ENCODE peak calls at places on chromosomes 16 and 17, in four cellular contexts. T, Z, D and E are unnamed samples.

GRCh38 chr16:30615358-30616076 is 5.3 kb upstream of the ZNF689 start:
- DNase-seq in T (peak), Z (peak), D (peak), E (peak)

GRCh38 chr16:8581923-8582580 is 8.3 kb downstream of the TMEM114 start:
- DNase-seq in T (no peak), Z (no peak), D (no peak), E (no peak)

GRCh38 chr16:22071352-22071923 is 20.9 kb upstream of the VWA3A start:
- DNase-seq in T (no peak), Z (no peak), D (no peak), E (no peak)

GRCh38 chr16:58187092-58187491 is 10.8 kb downstream of the CSNK2A2 start:
- DNase-seq in T (no peak), Z (no peak), D (no peak), E (no peak)

GRCh38 chr16:12685806-12686205 is 117.9 kb downstream of the CPPED1 start:
- DNase-seq in T (no peak), Z (no peak), D (no peak), E (no peak)

GRCh38 chr16:19700319-19700781 is 17.7 kb downstream of the KNOP1 start:
- DNase-seq in T (no peak), Z (no peak), D (peak), E (no peak)

GRCh38 chr16:1771072-1771863 is at the start of gene NME3:
- DNase-seq in T (peak), Z (peak), D (peak), E (peak)

GRCh38 chr17:82933006-82933310 is 93.1 kb upstream of the ZNF750 start:
- DNase-seq in T (no peak), Z (peak), D (no peak), E (no peak)

GRCh38 chr17:45931677-45932076 is 37.3 kb downstream of the MAPT start:
- DNase-seq in T (no peak), Z (no peak), D (no peak), E (no peak)

GRCh38 chr16:30559690-30560089 is 1.5 kb upstream of the ZNF764 start:
- DNase-seq in T (no peak), Z (no peak), D (no peak), E (no peak)

GRCh38 chr17:38873646-38874380 is 4.0 kb downstream of the LASP1 start:
- DNase-seq in T (no peak), Z (no peak), D (no peak), E (no peak)

GRCh38 chr16:49183911-49184310 is 97.7 kb downstream of the CBLN1 start:
- DNase-seq in T (peak), Z (peak), D (peak), E (peak)

GRCh38 chr17:41483531-41483930 is 2.6 kb upstream of the KRT35 start:
- DNase-seq in T (no peak), Z (no peak), D (no peak), E (no peak)

GRCh38 chr17:46063239-46063638 is 64.2 kb downstream of the STH start:
- DNase-seq in T (no peak), Z (no peak), D (no peak), E (no peak)

GRCh38 chr17:75159196-75160031 is 5.1 kb upstream of the JPT1 start:
- DNase-seq in T (no peak), Z (no peak), D (no peak), E (no peak)

GRCh38 chr17:71580220-71580619 is 540.6 kb upstream of the SOX9 start:
- DNase-seq in T (no peak), Z (no peak), D (no peak), E (no peak)

GRCh38 chr16:84138824-84139627 is 6.0 kb downstream of the HSDL1 start:
- DNase-seq in T (peak), Z (no peak), D (peak), E (peak)

GRCh38 chr16:56603589-56603988 is 4.8 kb upstream of the MT2A start:
- DNase-seq in T (peak), Z (peak), D (peak), E (peak)

GRCh38 chr17:4658478-4659305 is 17.2 kb upstream of the ALOX15 start:
- DNase-seq in T (peak), Z (no peak), D (no peak), E (no peak)

GRCh38 chr16:51161440-51162195 is 10.5 kb upstream of the SALL1 start:
- DNase-seq in T (no peak), Z (no peak), D (no peak), E (no peak)

GRCh38 chr16:49492090-49492801 is 118.6 kb downstream of the C16orf78 start:
- DNase-seq in T (peak), Z (peak), D (no peak), E (peak)

GRCh38 chr17:35212668-35213067 is 18.5 kb upstream of the SLC35G3 start:
- DNase-seq in T (no peak), Z (no peak), D (no peak), E (no peak)

GRCh38 chr17:36072431-36073121 is 8.5 kb downstream of the CCL18 start:
- DNase-seq in T (peak), Z (peak), D (peak), E (peak)

GRCh38 chr17:50331085-50331791 is 14.7 kb upstream of the XYLT2 start:
- DNase-seq in T (no peak), Z (no peak), D (no peak), E (no peak)

GRCh38 chr17:42679001-42679491 is 2.3 kb upstream of the PLEKHH3 start:
- DNase-seq in T (peak), Z (no peak), D (peak), E (no peak)

GRCh38 chr16:14186007-14186953 is 115.2 kb downstream of the MRTFB start:
- DNase-seq in T (no peak), Z (peak), D (no peak), E (peak)

DNA sequence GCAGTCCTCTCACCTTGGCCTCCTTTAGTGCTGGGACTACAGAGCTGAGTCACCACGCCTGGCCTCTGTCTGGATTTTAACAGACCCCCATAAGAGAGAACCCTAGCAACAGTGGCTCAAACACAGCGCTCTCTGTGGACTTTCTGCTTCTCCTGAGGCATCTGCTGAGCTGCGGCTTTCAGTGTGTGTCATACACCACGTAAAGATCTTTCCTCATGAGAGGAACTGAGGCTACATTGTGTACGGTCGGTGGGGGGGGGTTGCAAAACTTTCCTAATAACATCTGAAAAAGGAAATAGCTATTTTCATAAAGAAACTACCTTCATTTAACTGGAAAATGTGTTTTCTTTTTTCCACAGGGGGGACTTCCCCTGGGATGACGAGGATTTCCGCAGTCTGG is 32.9 kb downstream of the DEF8 start:
- DNase-seq in T (no peak), Z (no peak), D (no peak), E (no peak)
- TF ChIP-seq SP1 in T (no peak), Z (no peak), D (no peak), E (no peak)

GRCh38 chr16:89949756-89950155 is 1.2 kb downstream of the DEF8 start:
- DNase-seq in T (no peak), Z (no peak), D (no peak), E (no peak)

GRCh38 chr16:89952049-89952448 is 3.5 kb downstream of the DEF8 start:
- DNase-seq in T (no peak), Z (no peak), D (no peak), E (no peak)

GRCh38 chr16:89946515-89946914 is 2.0 kb upstream of the DEF8 start:
- DNase-seq in T (no peak), Z (no peak), D (no peak), E (no peak)

GRCh38 chr16:89951509-89951908 is 3.0 kb downstream of the DEF8 start:
- DNase-seq in T (no peak), Z (no peak), D (no peak), E (no peak)

GRCh38 chr16:89949121-89949742 is 677 bp downstream of the DEF8 start:
- DNase-seq in T (no peak), Z (no peak), D (no peak), E (no peak)
- TF ChIP-seq ELF4 in T (no peak), Z (no peak), D (no peak), E (no peak)

GRCh38 chr17:57523926-57524634 is 221.0 kb downstream of the CCDC182 start:
- DNase-seq in T (no peak), Z (no peak), D (no peak), E (no peak)
- TF ChIP-seq SP1 in T (no peak), Z (no peak), D (no peak), E (no peak)

DNA sequence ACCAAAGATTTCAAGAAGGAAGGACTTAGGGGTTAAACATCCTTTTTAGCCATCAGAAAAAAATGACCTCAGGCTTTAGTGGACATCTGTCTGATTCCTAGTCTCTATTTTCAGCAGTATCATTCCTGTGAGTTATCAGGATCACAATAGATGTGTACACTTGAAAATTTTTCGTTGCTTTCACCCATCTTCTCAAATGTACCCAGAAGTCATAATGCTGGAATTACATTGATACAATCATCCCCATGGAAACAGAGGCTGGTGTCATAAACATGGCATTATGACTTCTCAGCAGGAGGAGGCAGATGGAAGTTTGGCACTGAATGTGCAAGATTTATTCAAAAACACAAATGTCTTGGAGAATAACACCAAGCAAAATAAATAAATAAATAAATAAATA is 292.5 kb downstream of the PHKB start:
- DNase-seq in T (no peak), Z (no peak), D (no peak), E (no peak)
- TF ChIP-seq ELF4 in T (no peak), Z (no peak), D (no peak), E (no peak)

GRCh38 chr17:56785396-56785795 is 48.3 kb downstream of the C17orf67 start:
- DNase-seq in T (no peak), Z (no peak), D (no peak), E (no peak)

GRCh38 chr17:56785997-56786680 is 47.6 kb downstream of the C17orf67 start:
- DNase-seq in T (no peak), Z (no peak), D (no peak), E (no peak)

GRCh38 chr17:56781944-56782737 is 51.6 kb downstream of the C17orf67 start:
- DNase-seq in T (no peak), Z (no peak), D (no peak), E (no peak)

GRCh38 chr17:56792267-56792666 is 41.5 kb downstream of the C17orf67 start:
- DNase-seq in T (no peak), Z (no peak), D (no peak), E (no peak)

GRCh38 chr17:56786989-56787482 is 46.7 kb downstream of the C17orf67 start:
- DNase-seq in T (no peak), Z (no peak), D (peak), E (no peak)
- TF ChIP-seq SP1 in T (no peak), Z (no peak), D (no peak), E (no peak)

DNA sequence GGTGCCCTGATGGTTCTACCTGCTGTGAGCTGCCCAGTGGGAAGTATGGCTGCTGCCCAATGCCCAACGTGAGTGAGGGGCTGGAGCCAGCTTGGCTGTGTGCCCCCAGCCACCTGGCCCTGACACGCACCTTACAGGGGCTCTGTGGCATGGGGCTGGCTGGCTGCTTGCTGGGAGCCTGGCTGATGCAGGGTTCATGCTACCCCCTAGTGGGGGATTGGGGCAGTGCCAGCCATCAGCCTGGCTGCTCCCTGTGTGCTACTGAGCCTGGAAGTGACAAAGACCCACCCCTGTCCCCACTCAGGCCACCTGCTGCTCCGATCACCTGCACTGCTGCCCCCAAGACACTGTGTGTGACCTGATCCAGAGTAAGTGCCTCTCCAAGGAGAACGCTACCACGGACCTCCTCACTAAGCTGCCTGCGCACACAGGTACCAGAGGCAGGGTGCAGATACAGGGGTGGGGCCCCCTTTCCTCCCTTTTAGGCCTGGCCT is 5.7 kb downstream of the GRN start:
- DNase-seq in T (peak), Z (peak), D (peak), E (peak)
- TF ChIP-seq ELF4 in T (no peak), Z (no peak), D (no peak), E (no peak)